ENCODE peak calls at places on chromosomes 11 and 22, in five cellular contexts. K is gastrocnemius medialis, B is fibroblast of lung, A is kidney, C is RWPE2. V is an unnamed sample. For H3K4me1, the result is how much of the 10 kb centered on the place peaks cover.

GRCh38 chr22:28674121-28674563 is 5.5 kb downstream of the TTC28 start:
- DNase-seq in K (no peak), B (peak), A (no peak), C (no peak), V (no peak)

GRCh38 chr11:29324328-29324727 is 692.5 kb downstream of the KCNA4 start:
- DNase-seq in K (no peak), B (no peak), A (no peak), C (no peak), V (no peak)

GRCh38 chr11:19055905-19056304 is 4.6 kb downstream of the MRGPRX2 start:
- DNase-seq in K (no peak), B (no peak), A (no peak), C (no peak), V (no peak)

GRCh38 chr11:118909619-118910308 is 16.0 kb downstream of the BCL9L start:
- DNase-seq in K (no peak), B (no peak), A (no peak), C (peak), V (no peak)

GRCh38 chr11:43269229-43269928 is 42.4 kb upstream of the API5 start:
- DNase-seq in K (no peak), B (no peak), A (peak), C (no peak), V (no peak)

GRCh38 chr22:27090595-27090994 is 433.2 kb downstream of the MIAT start:
- DNase-seq in K (no peak), B (no peak), A (no peak), C (no peak), V (no peak)

GRCh38 chr11:32050256-32050655 is 40.6 kb upstream of the RCN1 start:
- DNase-seq in K (no peak), B (no peak), A (no peak), C (no peak), V (no peak)

GRCh38 chr11:93608280-93608862 is 53.1 kb upstream of the CEP295 start:
- DNase-seq in K (no peak), B (no peak), A (no peak), C (no peak), V (no peak)

GRCh38 chr11:72561856-72562255 is 112.4 kb downstream of the PDE2A start:
- DNase-seq in K (no peak), B (peak), A (no peak), C (no peak), V (no peak)

GRCh38 chr11:83827940-83828554 is 541.9 kb upstream of the CCDC90B start:
- DNase-seq in K (no peak), B (peak), A (no peak), C (no peak), V (no peak)

GRCh38 chr11:65053826-65054503 is 4.4 kb downstream of the NAALADL1 start:
- DNase-seq in K (no peak), B (no peak), A (no peak), C (no peak), V (no peak)

GRCh38 chr11:35932641-35933571 is 11.0 kb upstream of the LDLRAD3 start:
- DNase-seq in K (no peak), B (peak), A (no peak), C (no peak), V (no peak)

GRCh38 chr11:132064987-132065620 is 694.7 kb downstream of the NTM start:
- DNase-seq in K (no peak), B (peak), A (no peak), C (peak), V (no peak)

GRCh38 chr11:57325735-57326048 is 940 bp upstream of the TNKS1BP1 start:
- DNase-seq in K (peak), B (no peak), A (peak), C (no peak), V (peak)

GRCh38 chr11:96736591-96736990 is 346.8 kb downstream of the JRKL start:
- DNase-seq in K (no peak), B (peak), A (no peak), C (no peak), V (no peak)

GRCh38 chr11:68448604-68449011 is 11.9 kb upstream of the PPP6R3 start:
- DNase-seq in K (no peak), B (no peak), A (peak), C (no peak), V (no peak)

GRCh38 chr11:134532176-134532920 is 120.3 kb upstream of the B3GAT1 start:
- DNase-seq in K (no peak), B (no peak), A (peak), C (no peak), V (peak)

GRCh38 chr11:58575377-58576020 is at the start of gene LPXN:
- DNase-seq in K (no peak), B (peak), A (no peak), C (no peak), V (no peak)

GRCh38 chr22:17792854-17793434 is 18.7 kb upstream of the BID start:
- DNase-seq in K (no peak), B (no peak), A (no peak), C (no peak), V (no peak)

GRCh38 chr11:128416976-128417375 is 170.4 kb downstream of the ETS1 start:
- DNase-seq in K (no peak), B (no peak), A (no peak), C (no peak), V (no peak)

GRCh38 chr11:107331728-107332127 is 125.9 kb downstream of the CWF19L2 start:
- DNase-seq in K (no peak), B (no peak), A (no peak), C (no peak), V (no peak)

GRCh38 chr11:19868281-19868821 is 155.7 kb downstream of the NAV2 start:
- DNase-seq in K (peak), B (peak), A (no peak), C (peak), V (no peak)

GRCh38 chr11:65856689-65857499 is 1.1 kb downstream of the CFL1 start:
- DNase-seq in K (peak), B (peak), A (peak), C (peak), V (no peak)

DNA sequence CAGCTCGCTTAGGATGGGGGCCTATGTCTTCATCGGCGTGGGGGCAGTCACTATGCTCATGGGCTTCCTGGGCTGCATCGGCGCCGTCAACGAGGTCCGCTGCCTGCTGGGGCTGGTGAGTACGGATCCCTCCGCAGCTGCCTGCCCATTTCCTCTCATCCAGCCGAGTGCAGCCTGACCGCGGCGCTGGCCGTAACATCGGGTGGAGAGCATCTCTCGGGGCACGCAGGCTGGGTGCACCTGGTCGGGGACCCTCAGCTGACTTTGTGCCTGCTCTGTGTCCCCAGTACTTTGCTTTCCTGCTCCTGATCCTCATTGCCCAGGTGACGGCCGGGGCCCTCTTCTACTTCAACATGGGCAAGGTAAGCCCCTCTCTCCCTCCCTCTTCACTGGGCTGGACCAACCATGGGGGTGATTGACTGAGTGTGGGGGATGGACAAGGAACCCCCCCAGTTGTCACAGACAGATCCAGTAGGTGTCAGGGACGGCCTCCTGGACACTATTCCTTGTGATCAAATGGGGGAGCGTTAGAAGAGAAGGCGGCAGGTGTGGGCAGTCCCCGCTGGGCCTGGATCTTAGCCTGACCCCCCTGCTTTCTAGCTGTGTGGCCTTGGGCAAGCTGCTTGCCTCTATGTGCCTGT is 39.7 kb downstream of the CD82 start:
- DNase-seq in K (no peak), B (no peak), A (no peak), C (no peak), V (no peak)
- H3K4me1 ChIP-seq in K (under half), B (under half), A (under half), C (under half), V (under half)

GRCh38 chr22:32200752-32201151 is 4.1 kb downstream of the RFPL2 start:
- DNase-seq in K (no peak), B (no peak), A (no peak), C (no peak), V (no peak)

GRCh38 chr22:32203181-32204105 is 1.4 kb downstream of the RFPL2 start:
- DNase-seq in K (no peak), B (no peak), A (no peak), C (no peak), V (no peak)

GRCh38 chr22:32202161-32202538 is 2.7 kb downstream of the RFPL2 start:
- DNase-seq in K (no peak), B (no peak), A (no peak), C (no peak), V (no peak)

GRCh38 chr22:32204211-32204855 is 540 bp downstream of the RFPL2 start:
- DNase-seq in K (no peak), B (no peak), A (no peak), C (no peak), V (no peak)

GRCh38 chr22:32202539-32203180 is 2.2 kb downstream of the RFPL2 start:
- DNase-seq in K (no peak), B (peak), A (no peak), C (no peak), V (no peak)
- TF ChIP-seq CTCF in K (no peak), B (peak), A (peak), C (peak), V (peak)

GRCh38 chr11:74015919-74016684 is 7.2 kb upstream of the UCP3 start:
- DNase-seq in K (no peak), B (no peak), A (no peak), C (no peak), V (no peak)
- H3K4me1 ChIP-seq in K (under half), B (under half), A (under half), C (under half), V (under half)

DNA sequence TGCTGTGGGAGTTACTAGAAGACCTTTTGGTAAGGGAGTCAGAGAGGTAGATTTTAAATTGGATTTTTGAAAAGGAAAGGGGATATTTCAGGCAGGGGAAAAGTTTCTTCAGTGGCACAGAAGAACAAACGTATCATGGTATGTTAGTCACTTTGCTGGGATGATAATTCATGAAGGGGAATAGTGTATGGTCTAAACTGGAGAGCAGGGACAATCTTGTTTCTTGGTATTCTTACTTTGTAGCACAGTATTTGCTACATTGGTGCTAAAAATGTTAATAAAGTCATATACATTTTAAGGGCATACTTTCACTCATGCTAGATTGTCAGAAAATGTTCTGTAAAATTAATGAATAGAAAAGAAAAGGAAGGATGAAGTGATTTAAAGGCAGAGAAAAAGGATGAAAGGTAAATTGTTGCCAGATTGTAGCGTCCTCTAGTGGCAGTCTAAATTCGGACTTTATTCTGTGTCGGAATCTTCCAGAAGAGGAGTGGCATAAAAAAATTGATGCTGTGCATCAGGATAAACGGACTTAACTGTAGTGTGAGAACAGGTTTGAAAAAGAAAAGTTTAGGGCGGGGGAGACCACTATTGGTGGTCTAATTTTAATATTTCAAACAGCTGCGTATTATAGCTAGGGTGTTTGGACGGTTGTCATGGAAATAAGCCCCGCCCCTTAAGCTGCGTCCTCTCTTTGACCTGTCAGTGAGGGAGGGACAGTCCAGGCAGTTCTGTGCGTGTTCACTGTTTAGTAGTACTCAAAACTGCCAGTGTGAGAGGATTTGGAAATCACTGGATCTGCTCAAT is at the start of gene BCO2:
- DNase-seq in K (peak), B (peak), A (peak), C (peak), V (peak)
- TF ChIP-seq CTCF in K (peak), B (peak), A (peak), C (peak), V (peak)

DNA sequence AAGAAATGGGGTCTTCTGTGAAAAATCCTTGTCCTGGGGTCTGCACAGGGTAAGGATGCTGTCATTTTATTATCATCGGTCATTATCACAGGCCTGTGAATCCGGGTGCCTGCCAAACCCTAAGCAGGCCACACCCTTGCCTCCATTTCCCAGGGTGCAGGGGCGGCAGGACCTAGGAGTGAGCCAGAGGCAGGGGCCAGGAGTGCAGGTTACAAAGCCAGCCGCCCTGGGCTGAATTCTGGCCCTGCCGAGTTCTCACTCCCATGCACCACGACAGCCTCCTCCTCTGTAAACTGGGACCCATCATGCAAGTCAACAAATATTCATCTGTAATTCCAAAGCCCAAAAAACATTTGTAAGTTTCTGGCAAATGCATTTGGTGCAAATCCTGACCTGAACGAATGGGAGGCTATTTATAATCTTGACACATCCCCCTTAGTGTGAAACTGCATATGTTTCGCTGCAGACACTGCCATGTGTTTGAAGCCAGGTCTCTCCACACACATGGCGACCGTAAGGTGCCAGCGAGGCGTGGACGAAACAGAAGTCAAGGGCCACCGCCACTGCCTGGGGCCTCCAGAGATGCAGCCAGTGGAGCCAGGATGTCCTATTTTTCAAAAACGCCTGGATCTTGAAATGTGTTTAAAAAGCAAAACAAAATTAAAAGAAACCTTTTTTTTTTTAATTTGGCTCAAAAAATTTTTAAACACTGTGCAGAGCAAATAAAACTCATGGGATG is 6.7 kb downstream of the CD5 start:
- DNase-seq in K (no peak), B (no peak), A (no peak), C (no peak), V (no peak)
- H3K4me1 ChIP-seq in K (under half), B (under half), A (under half), C (under half), V (under half)

DNA sequence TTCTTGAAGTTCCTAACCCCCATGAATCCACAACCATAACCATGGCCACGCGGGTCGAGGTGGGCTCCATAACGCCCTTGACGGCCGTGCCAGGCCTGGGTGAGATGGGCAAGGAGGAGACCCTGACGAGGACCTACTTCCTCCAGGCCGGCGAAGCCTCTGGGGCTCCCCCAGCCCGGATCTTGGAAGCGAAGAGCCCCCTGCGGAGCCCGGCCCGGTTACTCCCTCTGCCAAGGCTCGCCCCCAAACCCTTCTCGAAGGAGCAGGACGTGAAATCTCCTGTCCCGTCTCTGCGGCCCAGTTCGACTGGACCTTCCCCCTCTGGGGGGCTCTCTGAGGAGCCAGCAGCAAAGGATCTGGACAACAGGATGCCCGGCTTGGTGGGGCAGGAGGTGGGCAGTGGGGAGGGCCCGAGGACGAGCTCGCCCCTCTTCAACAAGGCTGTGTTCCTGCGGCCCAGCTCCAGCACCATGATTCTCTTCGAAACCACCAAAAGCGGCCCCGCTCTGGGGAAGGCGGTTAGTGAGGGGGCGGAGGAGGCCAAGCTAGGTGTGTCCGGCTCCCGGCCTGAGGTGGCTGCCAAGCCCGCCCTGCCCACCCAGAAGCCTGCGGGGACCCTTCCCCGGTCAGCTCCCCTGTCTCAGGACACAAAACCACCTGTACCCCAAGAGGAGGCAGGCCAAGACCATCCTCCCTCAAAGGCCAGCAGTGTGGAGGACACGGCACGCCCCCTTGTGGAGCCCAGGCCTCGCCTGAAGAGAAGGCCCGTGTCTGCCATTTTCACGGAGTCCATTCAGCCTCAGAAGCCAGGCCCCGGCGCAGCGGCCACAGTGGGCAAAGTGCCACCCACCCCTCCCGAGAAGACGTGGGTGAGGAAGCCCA is 75.7 kb downstream of the KIAA1671 start:
- DNase-seq in K (no peak), B (no peak), A (no peak), C (no peak), V (no peak)
- TF ChIP-seq CTCF in K (peak), B (peak), A (no peak), C (peak), V (peak)

DNA sequence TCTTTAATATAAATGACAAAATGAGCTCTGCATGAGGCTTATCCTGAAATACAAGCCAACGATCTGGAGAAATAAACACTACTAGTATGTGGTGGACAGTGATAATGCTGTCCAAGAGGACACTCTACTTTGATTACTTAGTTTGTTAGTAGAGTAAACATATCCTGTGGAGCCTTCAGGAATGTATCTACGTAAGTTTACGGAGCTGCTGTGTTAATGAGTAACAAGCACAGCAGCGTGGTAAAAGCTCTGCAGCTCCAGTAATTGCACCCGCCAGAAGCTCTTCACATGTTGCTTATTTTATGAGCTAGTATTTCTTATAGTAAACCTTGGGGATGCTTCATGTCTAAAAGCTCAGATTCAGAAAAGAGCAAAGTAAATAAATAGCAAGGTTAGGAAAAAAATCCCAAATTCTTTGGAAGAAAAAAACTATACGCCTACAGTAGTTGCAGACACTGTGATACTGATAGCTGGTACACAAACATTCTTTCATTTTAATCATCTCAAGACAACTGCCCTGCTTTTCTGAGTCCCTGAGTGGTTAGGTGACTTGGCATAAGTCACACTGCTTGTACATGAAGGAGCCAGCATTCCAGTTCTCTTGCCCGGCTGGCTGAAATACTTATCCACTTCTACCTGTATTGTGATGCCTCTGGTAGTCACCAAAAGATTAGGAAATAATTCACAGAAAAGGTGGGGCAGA is 32.7 kb upstream of the CCDC34 start:
- DNase-seq in K (no peak), B (peak), A (no peak), C (no peak), V (no peak)
- H3K4me1 ChIP-seq in K (under half), B (under half), A (under half), C (under half), V (under half)

DNA sequence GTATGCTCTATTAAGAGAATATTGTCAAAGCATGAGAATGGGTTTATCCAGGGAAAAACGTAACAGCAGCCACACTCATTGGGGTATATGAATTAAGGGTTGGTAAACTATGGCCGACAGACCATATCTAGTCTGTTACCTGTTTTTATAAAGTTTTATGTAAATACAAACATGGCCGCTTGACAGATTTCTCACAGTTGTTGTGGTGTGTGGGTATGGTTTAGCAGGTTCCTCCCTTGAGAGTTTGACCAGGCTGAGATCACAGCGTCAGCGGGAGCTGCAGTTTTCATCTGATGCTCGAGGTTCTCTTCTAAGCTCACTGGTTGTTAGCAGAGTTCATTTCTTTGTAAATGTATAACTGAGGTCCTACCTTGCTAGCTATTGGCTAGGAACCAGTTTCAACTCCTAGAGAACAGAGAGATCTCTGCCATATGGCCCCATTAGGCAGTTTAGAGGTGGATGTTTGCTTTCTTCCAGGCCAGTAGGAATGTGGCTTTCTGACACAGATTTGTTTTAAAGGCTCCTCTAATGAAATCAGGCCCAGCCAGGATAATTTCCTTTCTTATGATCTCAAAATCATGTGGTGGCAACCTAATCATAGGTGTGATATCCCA is 45.5 kb upstream of the GRIK4 start:
- DNase-seq in K (no peak), B (no peak), A (no peak), C (no peak), V (no peak)
- TF ChIP-seq CTCF in K (no peak), B (no peak), A (no peak), C (no peak), V (no peak)

GRCh38 chr11:10522921-10523320 is 18.1 kb downstream of the RNF141 start:
- DNase-seq in K (no peak), B (peak), A (no peak), C (no peak), V (no peak)
- H3K4me1 ChIP-seq in K (under half), B (under half), A (under half), C (under half), V (under half)

V was measured in ascending aorta.